ENCODE peak calls at places on chromosomes 16 and 17, in eight cellular contexts. Y is ovary; V is CD4-positive, alpha-beta memory T cell; E is K562; U is esophagus squamous epithelium; B is HCT116; J is cardiac muscle cell; W is mammary epithelial cell. R is an unnamed sample.
A peak's percentile ranks its signal among the peaks of the same experiment; 100 is the strongest.

GRCh38 chr16:25580071-25580470 is 111.7 kb upstream of the HS3ST4 start:
- DNase-seq in Y (no peak), V (no peak), E (no peak), U (no peak), B (no peak), J (no peak), W (no peak), R (no peak)

GRCh38 chr16:80803341-80804060 is 897 bp downstream of the CDYL2 start:
- DNase-seq in Y (peak; percentile 35), V (peak; percentile 33), E (peak; percentile 20), U (no peak), B (no peak), J (peak; percentile 27), W (no peak), R (no peak)

GRCh38 chr17:82400206-82400605 is 17.9 kb upstream of the HEXD start:
- DNase-seq in Y (no peak), V (no peak), E (no peak), U (no peak), B (no peak), J (no peak), W (no peak), R (no peak)

GRCh38 chr17:48745381-48746275 is 17.1 kb upstream of the HOXB13 start:
- DNase-seq in Y (no peak), V (no peak), E (no peak), U (no peak), B (no peak), J (no peak), W (no peak), R (no peak)

GRCh38 chr17:52024296-52024870 is 134.1 kb downstream of the CA10 start:
- DNase-seq in Y (peak; percentile 40), V (no peak), E (no peak), U (no peak), B (no peak), J (no peak), W (no peak), R (no peak)

GRCh38 chr16:52363082-52363481 is 183.9 kb downstream of the TOX3 start:
- DNase-seq in Y (no peak), V (no peak), E (no peak), U (no peak), B (no peak), J (no peak), W (no peak), R (no peak)

GRCh38 chr17:83025636-83026280 is 53.7 kb upstream of the METRNL start:
- DNase-seq in Y (no peak), V (no peak), E (no peak), U (no peak), B (no peak), J (no peak), W (no peak), R (peak; percentile 42)

GRCh38 chr17:75325827-75326586 is 36.8 kb upstream of the SLC25A19 start:
- DNase-seq in Y (no peak), V (no peak), E (peak; percentile 59), U (no peak), B (no peak), J (no peak), W (no peak), R (no peak)

GRCh38 chr17:48740537-48740936 is 12.0 kb upstream of the HOXB13 start:
- DNase-seq in Y (no peak), V (no peak), E (no peak), U (no peak), B (no peak), J (no peak), W (no peak), R (no peak)

GRCh38 chr16:49443576-49443975 is 70.0 kb downstream of the C16orf78 start:
- DNase-seq in Y (no peak), V (no peak), E (no peak), U (no peak), B (no peak), J (no peak), W (no peak), R (no peak)

GRCh38 chr16:28891964-28892890 is 13.9 kb downstream of the ATP2A1 start:
- DNase-seq in Y (no peak), V (no peak), E (no peak), U (no peak), B (no peak), J (no peak), W (no peak), R (no peak)

GRCh38 chr17:34579017-34579946 is at the start of gene TMEM132E:
- DNase-seq in Y (peak; percentile 71), V (no peak), E (no peak), U (no peak), B (no peak), J (peak; percentile 74), W (peak; percentile 4), R (peak; percentile 63)

GRCh38 chr16:79320956-79321355 is 279.6 kb downstream of the MAF start:
- DNase-seq in Y (no peak), V (no peak), E (no peak), U (no peak), B (no peak), J (no peak), W (no peak), R (no peak)

GRCh38 chr17:66717680-66718079 is 117.2 kb upstream of the CACNG5 start:
- DNase-seq in Y (no peak), V (no peak), E (no peak), U (no peak), B (no peak), J (no peak), W (peak; percentile 75), R (peak; percentile 30)

GRCh38 chr16:84763164-84763563 is 56.6 kb upstream of the CRISPLD2 start:
- DNase-seq in Y (no peak), V (no peak), E (no peak), U (no peak), B (no peak), J (no peak), W (no peak), R (no peak)
- H3K36me3 ChIP-seq in Y (no peaks in the 10 kb centered on the region), V (peaks cover 52% of the 10 kb centered on the region), E (peaks cover 93% of the 10 kb centered on the region), U (peaks cover 99% of the 10 kb centered on the region), B (peaks cover 67% of the 10 kb centered on the region), J (peaks cover 50% of the 10 kb centered on the region), W (peaks cover 23% of the 10 kb centered on the region), R (peaks cover 53% of the 10 kb centered on the region)

GRCh38 chr17:57872536-57872935 is 22.7 kb upstream of the MRPS23 start:
- DNase-seq in Y (no peak), V (no peak), E (no peak), U (no peak), B (no peak), J (no peak), W (no peak), R (no peak)
- H3K27ac ChIP-seq in Y (no peak overlapping the region), V (no peak overlapping the region), E (no peak overlapping the region), U (no peak overlapping the region), B (no peak overlapping the region), J (no peak overlapping the region), W (no peak overlapping the region), R (no peak overlapping the region)

DNA sequence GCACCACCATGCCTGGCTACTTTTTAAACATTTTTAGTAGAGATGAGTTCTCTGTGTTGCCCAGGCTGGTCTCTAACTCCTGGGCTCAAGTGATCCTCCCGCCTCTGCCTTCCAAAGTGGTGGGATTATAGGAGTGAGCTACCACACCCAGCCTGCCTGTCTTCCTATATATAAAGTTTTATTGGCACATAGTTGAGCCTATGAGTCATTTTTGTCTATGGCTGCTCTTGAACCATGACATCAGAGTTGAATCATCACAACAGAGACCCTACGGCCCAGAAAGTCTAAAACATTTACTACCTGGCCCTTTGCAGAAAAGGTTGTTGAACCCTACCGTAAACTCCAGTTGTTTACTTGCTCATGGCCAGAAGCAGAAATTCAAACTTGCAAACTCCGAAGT is 7.9 kb downstream of the SEPTIN12 start:
- DNase-seq in Y (no peak), V (no peak), E (no peak), U (no peak), B (no peak), J (no peak), W (no peak), R (no peak)
- H3K36me3 ChIP-seq in Y (no peaks in the 10 kb centered on the region), V (no peaks in the 10 kb centered on the region), E (no peaks in the 10 kb centered on the region), U (no peaks in the 10 kb centered on the region), B (no peaks in the 10 kb centered on the region), J (no peaks in the 10 kb centered on the region), W (no peaks in the 10 kb centered on the region), R (no peaks in the 10 kb centered on the region)

GRCh38 chr17:71447644-71448043 is 673.2 kb upstream of the SOX9 start:
- DNase-seq in Y (no peak), V (no peak), E (no peak), U (no peak), B (no peak), J (no peak), W (no peak), R (no peak)
- H3K27ac ChIP-seq in Y (no peak overlapping the region), V (no peak overlapping the region), E (no peak overlapping the region), U (no peak overlapping the region), B (no peak overlapping the region), J (no peak overlapping the region), W (no peak overlapping the region), R (no peak overlapping the region)

GRCh38 chr17:71417142-71417541 is 703.7 kb upstream of the SOX9 start:
- DNase-seq in Y (no peak), V (no peak), E (no peak), U (no peak), B (no peak), J (no peak), W (no peak), R (no peak)
- H3K36me3 ChIP-seq in Y (no peaks in the 10 kb centered on the region), V (no peaks in the 10 kb centered on the region), E (no peaks in the 10 kb centered on the region), U (no peaks in the 10 kb centered on the region), B (peaks cover 9% of the 10 kb centered on the region), J (no peaks in the 10 kb centered on the region), W (peaks cover 2% of the 10 kb centered on the region), R (no peaks in the 10 kb centered on the region)

DNA sequence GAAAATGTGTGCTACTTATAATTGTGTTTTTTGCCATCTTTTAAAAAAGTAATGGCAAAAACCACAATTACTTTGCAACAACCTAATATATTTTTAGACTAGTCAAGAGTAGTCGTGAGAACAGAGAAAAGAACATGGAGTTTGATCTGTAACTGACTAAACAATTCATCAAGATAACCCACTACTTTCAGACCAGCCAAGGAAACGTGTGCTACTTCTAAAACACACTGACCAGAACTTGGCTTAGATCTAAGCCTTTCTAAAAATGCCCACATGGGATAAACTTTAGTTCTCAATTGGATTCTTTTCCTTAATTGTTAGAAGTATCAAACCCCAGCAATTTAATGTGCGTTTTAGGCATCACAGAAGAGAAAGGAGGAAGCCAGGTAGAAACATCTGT is 594 bp downstream of the PECAM1 start:
- DNase-seq in Y (no peak), V (no peak), E (no peak), U (no peak), B (no peak), J (no peak), W (no peak), R (no peak)
- H3K27ac ChIP-seq in Y (no peak overlapping the region), V (no peak overlapping the region), E (peak overlapping the region; percentile 72), U (peak overlapping the region; percentile 75), B (no peak overlapping the region), J (no peak overlapping the region), W (no peak overlapping the region), R (peak overlapping the region; percentile 78)

GRCh38 chr17:63804328-63804727 is 22.9 kb upstream of the PSMC5 start:
- DNase-seq in Y (no peak), V (no peak), E (no peak), U (no peak), B (no peak), J (no peak), W (no peak), R (no peak)

DNA sequence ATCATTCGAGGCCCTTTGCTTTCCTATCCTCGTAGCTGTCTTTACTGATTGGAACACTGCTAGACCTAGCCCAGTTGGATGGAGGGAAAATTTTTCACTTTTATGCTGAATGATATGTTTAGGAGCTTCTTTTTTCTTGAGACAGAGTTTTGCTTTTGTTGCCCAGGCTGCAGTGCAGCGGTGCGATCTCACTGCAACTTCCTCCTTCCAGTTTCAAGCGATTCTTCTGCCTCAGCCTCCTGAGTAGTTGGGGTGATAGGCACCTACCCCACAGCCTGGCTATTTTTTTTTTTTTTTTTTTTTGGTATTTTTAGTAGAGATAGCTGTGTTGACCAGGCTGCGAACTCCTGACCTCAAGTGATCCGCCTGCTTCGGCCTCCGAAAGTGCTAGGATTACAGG is 17.3 kb upstream of the PSMC5 start:
- DNase-seq in Y (no peak), V (no peak), E (no peak), U (no peak), B (no peak), J (no peak), W (no peak), R (no peak)
- H3K36me3 ChIP-seq in Y (no peaks in the 10 kb centered on the region), V (peaks cover 85% of the 10 kb centered on the region), E (peaks cover 98% of the 10 kb centered on the region), U (peaks cover 100% of the 10 kb centered on the region), B (peaks cover 91% of the 10 kb centered on the region), J (peaks cover 91% of the 10 kb centered on the region), W (peaks cover 68% of the 10 kb centered on the region), R (peaks cover 97% of the 10 kb centered on the region)

R was measured in right atrium auricular region.